ENCODE peak calls at places on chromosomes 2 and 18, in five cellular contexts. One of them, this sample, is unnamed.

GRCh38 chr2:216555274-216555673 is 56.6 kb downstream of the RPL37A start:
- DNase-seq in K562: no peak
- DNase-seq in A549: no peak
- DNase-seq in endothelial cell of umbilical vein: peak; percentile 42
- DNase-seq in GM12878: no peak
- DNase-seq in this sample: peak; percentile 45

GRCh38 chr18:79406708-79407107 is 11.0 kb downstream of the NFATC1 start:
- DNase-seq in K562: no peak
- DNase-seq in A549: no peak
- DNase-seq in endothelial cell of umbilical vein: no peak
- DNase-seq in GM12878: no peak
- DNase-seq in this sample: no peak

GRCh38 chr2:27148801-27149439 is at the start of gene TCF23:
- DNase-seq in K562: no peak
- DNase-seq in A549: no peak
- DNase-seq in endothelial cell of umbilical vein: no peak
- DNase-seq in GM12878: no peak
- DNase-seq in this sample: no peak

GRCh38 chr2:37318401-37318800 is 6.2 kb downstream of the PRKD3 start:
- DNase-seq in K562: no peak
- DNase-seq in A549: no peak
- DNase-seq in endothelial cell of umbilical vein: no peak
- DNase-seq in GM12878: peak; percentile 53
- DNase-seq in this sample: peak; percentile 34

GRCh38 chr2:134919360-134920210 is 963 bp downstream of the CCNT2 start:
- DNase-seq in K562: no peak
- DNase-seq in A549: no peak
- DNase-seq in endothelial cell of umbilical vein: peak; percentile 44
- DNase-seq in GM12878: no peak
- DNase-seq in this sample: peak; percentile 66

GRCh38 chr2:95029898-95030341 is 4.4 kb downstream of the MAL start:
- DNase-seq in K562: no peak
- DNase-seq in A549: no peak
- DNase-seq in endothelial cell of umbilical vein: no peak
- DNase-seq in GM12878: no peak
- DNase-seq in this sample: no peak

GRCh38 chr2:178776725-178777124 is 30.5 kb downstream of the TTN start:
- DNase-seq in K562: no peak
- DNase-seq in A549: no peak
- DNase-seq in endothelial cell of umbilical vein: no peak
- DNase-seq in GM12878: no peak
- DNase-seq in this sample: no peak

GRCh38 chr2:199985625-199986207 is 30.3 kb downstream of the MAIP1 start:
- DNase-seq in K562: peak; percentile 47
- DNase-seq in A549: peak; percentile 31
- DNase-seq in endothelial cell of umbilical vein: peak; percentile 43
- DNase-seq in GM12878: no peak
- DNase-seq in this sample: peak; percentile 84

GRCh38 chr18:11163668-11164067 is 14.3 kb upstream of the PIEZO2 start:
- DNase-seq in K562: no peak
- DNase-seq in A549: peak; percentile 18
- DNase-seq in endothelial cell of umbilical vein: peak; percentile 36
- DNase-seq in GM12878: no peak
- DNase-seq in this sample: peak; percentile 63

GRCh38 chr2:192379736-192380135 is 185.0 kb upstream of the TMEFF2 start:
- DNase-seq in K562: no peak
- DNase-seq in A549: no peak
- DNase-seq in endothelial cell of umbilical vein: no peak
- DNase-seq in GM12878: no peak
- DNase-seq in this sample: no peak

GRCh38 chr2:85750509-85751299 is 3.1 kb upstream of the ATOH8 start:
- DNase-seq in K562: peak; percentile 56
- DNase-seq in A549: peak; percentile 87
- DNase-seq in endothelial cell of umbilical vein: peak; percentile 72
- DNase-seq in GM12878: no peak
- DNase-seq in this sample: peak; percentile 82
- TF ChIP-seq MYC in K562: no peak
- TF ChIP-seq MYC in A549: no peak
- TF ChIP-seq MYC in endothelial cell of umbilical vein: no peak
- TF ChIP-seq MYC in GM12878: no peak
- TF ChIP-seq MYC in this sample: peak; percentile 45

GRCh38 chr2:128535928-128536327 is 217.3 kb upstream of the HS6ST1 start:
- DNase-seq in K562: no peak
- DNase-seq in A549: no peak
- DNase-seq in endothelial cell of umbilical vein: peak; percentile 6
- DNase-seq in GM12878: no peak
- DNase-seq in this sample: peak; percentile 70

GRCh38 chr2:128537646-128538045 is 219.0 kb upstream of the HS6ST1 start:
- DNase-seq in K562: no peak
- DNase-seq in A549: no peak
- DNase-seq in endothelial cell of umbilical vein: no peak
- DNase-seq in GM12878: no peak
- DNase-seq in this sample: no peak

GRCh38 chr2:128534688-128535392 is 216.2 kb upstream of the HS6ST1 start:
- DNase-seq in K562: no peak
- DNase-seq in A549: no peak
- DNase-seq in endothelial cell of umbilical vein: no peak
- DNase-seq in GM12878: no peak
- DNase-seq in this sample: no peak

GRCh38 chr2:128538401-128538800 is 219.7 kb upstream of the HS6ST1 start:
- DNase-seq in K562: no peak
- DNase-seq in A549: no peak
- DNase-seq in endothelial cell of umbilical vein: no peak
- DNase-seq in GM12878: no peak
- DNase-seq in this sample: peak; percentile 59

GRCh38 chr2:128536925-128537620 is 218.4 kb upstream of the HS6ST1 start:
- DNase-seq in K562: peak; percentile 13
- DNase-seq in A549: peak; percentile 10
- DNase-seq in endothelial cell of umbilical vein: peak; percentile 35
- DNase-seq in GM12878: no peak
- DNase-seq in this sample: peak; percentile 92
- TF ChIP-seq MAX in K562: peak; percentile 71
- TF ChIP-seq MAX in A549: peak; percentile 25
- TF ChIP-seq MAX in endothelial cell of umbilical vein: no peak
- TF ChIP-seq MAX in GM12878: no peak
- TF ChIP-seq MAX in this sample: peak; percentile 62

GRCh38 chr18:59264136-59264571 is 9.1 kb downstream of the RAX start:
- DNase-seq in K562: no peak
- DNase-seq in A549: no peak
- DNase-seq in endothelial cell of umbilical vein: no peak
- DNase-seq in GM12878: no peak
- DNase-seq in this sample: no peak
- H3K4me3 ChIP-seq in K562: no peak overlapping the region
- H3K4me3 ChIP-seq in A549: no peak overlapping the region
- H3K4me3 ChIP-seq in endothelial cell of umbilical vein: no peak overlapping the region
- H3K4me3 ChIP-seq in GM12878: no peak overlapping the region
- H3K4me3 ChIP-seq in this sample: no peak overlapping the region

GRCh38 chr18:76982038-76982437 is 150.5 kb downstream of the MBP start:
- DNase-seq in K562: no peak
- DNase-seq in A549: no peak
- DNase-seq in endothelial cell of umbilical vein: no peak
- DNase-seq in GM12878: no peak
- DNase-seq in this sample: no peak
- TF ChIP-seq MYC in K562: no peak
- TF ChIP-seq MYC in A549: no peak
- TF ChIP-seq MYC in endothelial cell of umbilical vein: no peak
- TF ChIP-seq MYC in GM12878: no peak
- TF ChIP-seq MYC in this sample: no peak

This sample was measured in NB4.